ENCODE peak calls at places on chromosomes 6 and 20, in five cellular contexts. Q is spleen, S is psoas muscle, I is aorta, Y is HepG2. M is an unnamed sample.
A peak's percentile ranks its signal among the peaks of the same experiment; 100 is the strongest.

GRCh38 chr6:100001915-100002388 is 7.9 kb upstream of the MCHR2 start:
- DNase-seq in Q (no peak), S (peak; percentile 66), I (no peak), Y (peak; percentile 24), M (peak; percentile 53)

GRCh38 chr6:53287336-53288225 is 61.2 kb downstream of the ELOVL5 start:
- DNase-seq in Q (no peak), S (peak; percentile 62), I (no peak), Y (no peak), M (no peak)

GRCh38 chr6:1525364-1526038 is 84.2 kb upstream of the FOXC1 start:
- DNase-seq in Q (no peak), S (no peak), I (no peak), Y (no peak), M (no peak)

GRCh38 chr20:36924167-36925045 is 27.1 kb downstream of the SAMHD1 start:
- DNase-seq in Q (no peak), S (no peak), I (no peak), Y (no peak), M (peak; percentile 46)

GRCh38 chr6:136945072-136945471 is 23.0 kb downstream of the SLC35D3 start:
- DNase-seq in Q (no peak), S (no peak), I (no peak), Y (no peak), M (no peak)

GRCh38 chr6:13404115-13404891 is 76.0 kb upstream of the TBC1D7 start:
- DNase-seq in Q (no peak), S (no peak), I (no peak), Y (no peak), M (peak; percentile 27)

GRCh38 chr20:37343994-37344355 is 2.0 kb upstream of the SRC start:
- DNase-seq in Q (no peak), S (no peak), I (no peak), Y (no peak), M (no peak)

GRCh38 chr20:58048096-58048702 is 180.3 kb downstream of the ANKRD60 start:
- DNase-seq in Q (no peak), S (no peak), I (no peak), Y (peak; percentile 16), M (no peak)

GRCh38 chr20:47578543-47578942 is 76.9 kb downstream of the NCOA3 start:
- DNase-seq in Q (no peak), S (no peak), I (no peak), Y (no peak), M (peak; percentile 50)

GRCh38 chr20:64077094-64077493 is 2.2 kb downstream of the RGS19 start:
- DNase-seq in Q (peak; percentile 95), S (no peak), I (no peak), Y (no peak), M (no peak)

GRCh38 chr20:36462440-36463211 is 78.7 kb upstream of the MYL9 start:
- DNase-seq in Q (peak; percentile 87), S (peak; percentile 92), I (peak; percentile 88), Y (no peak), M (peak; percentile 79)

GRCh38 chr6:53828215-53828614 is 33.4 kb downstream of the LRRC1 start:
- DNase-seq in Q (no peak), S (no peak), I (no peak), Y (no peak), M (no peak)

GRCh38 chr20:3914446-3914845 is 25.3 kb downstream of the PANK2 start:
- DNase-seq in Q (no peak), S (no peak), I (no peak), Y (no peak), M (no peak)

GRCh38 chr6:26477431-26477830 is 19.7 kb downstream of the BTN2A1 start:
- DNase-seq in Q (no peak), S (no peak), I (no peak), Y (no peak), M (no peak)

GRCh38 chr6:45923831-45924391 is 91.7 kb downstream of the CLIC5 start:
- DNase-seq in Q (no peak), S (no peak), I (no peak), Y (no peak), M (no peak)

GRCh38 chr6:70166088-70166958 is 136.6 kb downstream of the COL9A1 start:
- DNase-seq in Q (peak; percentile 78), S (peak; percentile 61), I (no peak), Y (peak; percentile 8), M (peak; percentile 77)

GRCh38 chr6:31401403-31401802 is 2.0 kb upstream of the MICA start:
- DNase-seq in Q (no peak), S (peak; percentile 57), I (peak; percentile 66), Y (peak; percentile 69), M (peak; percentile 80)

GRCh38 chr20:49685161-49685601 is 28.5 kb downstream of the B4GALT5 start:
- DNase-seq in Q (no peak), S (no peak), I (peak; percentile 53), Y (no peak), M (no peak)

GRCh38 chr20:31673435-31673834 is 35.7 kb downstream of the COX4I2 start:
- DNase-seq in Q (no peak), S (no peak), I (no peak), Y (no peak), M (no peak)
- H3K4me1 ChIP-seq in Q (peaks cover 50% of the 10 kb centered on the region), S (peaks cover 90% of the 10 kb centered on the region), I (peaks cover 14% of the 10 kb centered on the region), Y (peaks cover 81% of the 10 kb centered on the region), M (peaks cover 87% of the 10 kb centered on the region)

GRCh38 chr6:116741571-116741970 is 23.9 kb downstream of the FAM162B start:
- DNase-seq in Q (no peak), S (no peak), I (no peak), Y (no peak), M (no peak)
- H3K27ac ChIP-seq in Q (no peak overlapping the region), S (no peak overlapping the region), I (no peak overlapping the region), Y (no peak overlapping the region), M (no peak overlapping the region)

DNA sequence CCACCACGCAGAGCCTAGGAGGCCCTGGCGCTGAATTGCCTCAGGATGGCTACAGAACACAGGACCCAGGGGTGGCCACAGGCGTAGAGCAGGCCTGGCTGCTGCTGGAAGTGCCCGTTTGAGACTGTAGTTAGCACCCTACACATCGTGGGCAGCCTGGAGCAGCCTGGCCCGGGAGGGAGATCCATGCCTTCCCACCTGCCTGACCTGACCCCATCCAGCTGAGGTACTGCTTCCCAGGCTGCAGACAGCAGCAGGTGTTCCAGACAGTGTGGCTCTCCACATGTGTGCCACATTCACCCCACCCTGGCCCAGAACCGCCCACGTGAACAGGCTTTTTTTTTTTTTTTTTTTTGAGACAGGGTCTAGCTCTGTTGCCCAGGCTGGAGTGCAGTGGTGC is 20.9 kb upstream of the MAP1LC3A start:
- DNase-seq in Q (peak; percentile 61), S (no peak), I (peak; percentile 37), Y (no peak), M (no peak)
- H3K36me3 ChIP-seq in Q (peaks cover 99% of the 10 kb centered on the region), S (peaks cover 5% of the 10 kb centered on the region), I (peaks cover 19% of the 10 kb centered on the region), Y (peaks cover 58% of the 10 kb centered on the region), M (peaks cover 79% of the 10 kb centered on the region)

GRCh38 chr20:34049897-34050695 is 56.4 kb downstream of the RALY start:
- DNase-seq in Q (no peak), S (no peak), I (no peak), Y (no peak), M (no peak)
- H3K4me1 ChIP-seq in Q (peaks cover 10% of the 10 kb centered on the region), S (peaks cover 29% of the 10 kb centered on the region), I (no peaks in the 10 kb centered on the region), Y (peaks cover 63% of the 10 kb centered on the region), M (peaks cover 37% of the 10 kb centered on the region)

GRCh38 chr20:19958923-19959322 is 58.2 kb upstream of the NAA20 start:
- DNase-seq in Q (no peak), S (no peak), I (no peak), Y (no peak), M (no peak)
- H3K27ac ChIP-seq in Q (no peak overlapping the region), S (no peak overlapping the region), I (no peak overlapping the region), Y (no peak overlapping the region), M (no peak overlapping the region)

DNA sequence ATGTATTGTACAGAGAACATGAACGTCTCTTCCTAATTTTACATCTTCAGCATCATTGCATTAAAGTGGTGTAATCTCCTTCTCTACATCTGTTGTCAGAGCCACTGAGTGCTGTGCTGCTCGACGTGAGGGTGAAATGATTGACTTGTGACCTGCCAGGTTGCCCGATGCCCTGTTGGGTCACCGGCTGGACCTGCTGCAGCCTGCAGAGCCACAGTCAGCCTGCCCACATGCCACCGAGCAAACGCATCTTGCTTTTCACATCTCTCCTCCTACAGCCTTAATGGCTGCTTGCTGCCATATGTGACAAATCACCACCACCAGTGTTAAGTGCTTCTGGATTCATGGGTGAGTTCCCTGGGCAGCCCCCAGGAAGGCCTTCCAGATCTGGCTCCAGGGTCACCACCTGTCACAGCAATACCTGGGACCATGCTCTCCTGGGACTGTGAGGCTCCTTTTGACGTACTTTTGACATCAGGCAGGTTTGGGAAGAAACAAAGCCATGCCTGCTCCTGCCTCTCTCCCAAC is 80.3 kb downstream of the ASXL1 start:
- DNase-seq in Q (no peak), S (no peak), I (no peak), Y (no peak), M (no peak)
- H3K36me3 ChIP-seq in Q (peaks cover 96% of the 10 kb centered on the region), S (peaks cover 16% of the 10 kb centered on the region), I (peaks cover 24% of the 10 kb centered on the region), Y (peaks cover 51% of the 10 kb centered on the region), M (peaks cover 76% of the 10 kb centered on the region)

GRCh38 chr20:48619126-48620101 is 208.4 kb downstream of the PREX1 start:
- DNase-seq in Q (peak; percentile 72), S (peak; percentile 52), I (peak; percentile 37), Y (no peak), M (peak; percentile 23)

GRCh38 chr20:48621256-48622078 is 206.3 kb downstream of the PREX1 start:
- DNase-seq in Q (peak; percentile 74), S (peak; percentile 49), I (peak; percentile 44), Y (no peak), M (no peak)

GRCh38 chr20:48620486-48621255 is 207.1 kb downstream of the PREX1 start:
- DNase-seq in Q (peak; percentile 91), S (peak; percentile 89), I (peak; percentile 88), Y (peak; percentile 86), M (peak; percentile 86)

GRCh38 chr20:48618631-48619030 is 209.2 kb downstream of the PREX1 start:
- DNase-seq in Q (peak; percentile 61), S (peak; percentile 47), I (no peak), Y (no peak), M (no peak)

GRCh38 chr20:48620112-48620485 is 207.7 kb downstream of the PREX1 start:
- DNase-seq in Q (no peak), S (no peak), I (no peak), Y (no peak), M (no peak)
- H3K4me1 ChIP-seq in Q (peaks cover 8% of the 10 kb centered on the region), S (peaks cover 5% of the 10 kb centered on the region), I (no peaks in the 10 kb centered on the region), Y (peaks cover 11% of the 10 kb centered on the region), M (peaks cover 23% of the 10 kb centered on the region)

DNA sequence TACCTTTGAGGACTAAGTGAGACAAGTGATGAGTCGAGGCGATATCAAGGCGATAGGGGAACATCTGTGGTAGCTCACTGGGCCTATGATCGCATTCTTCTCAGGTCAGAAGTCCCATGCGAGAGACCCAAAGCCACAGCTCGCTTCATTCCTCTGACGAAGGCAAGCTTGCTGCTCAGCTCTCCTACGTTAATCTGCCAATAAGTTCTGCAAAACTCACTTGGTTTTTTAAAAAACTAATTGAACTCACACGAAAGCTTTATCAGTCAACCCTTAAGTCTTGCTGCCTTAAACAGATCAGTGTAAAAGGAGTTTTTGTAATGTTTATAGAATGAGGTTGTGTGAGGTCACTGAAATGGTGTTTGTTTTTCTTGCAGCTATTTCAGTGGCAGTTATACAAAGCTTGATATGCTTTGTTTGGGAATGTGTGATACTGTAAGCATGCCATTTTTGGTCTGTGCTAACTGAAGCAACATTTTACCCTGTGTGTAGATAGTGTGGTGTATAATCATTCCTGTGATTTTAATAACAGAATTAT is 160.1 kb downstream of the SOX4 start:
- DNase-seq in Q (no peak), S (no peak), I (no peak), Y (no peak), M (no peak)
- H3K27ac ChIP-seq in Q (no peak overlapping the region), S (no peak overlapping the region), I (no peak overlapping the region), Y (no peak overlapping the region), M (no peak overlapping the region)

M was measured in adrenal gland.